ENCODE peak calls at places on chromosomes 11 and 22, in seven cellular contexts. I is Peyer's patch, Z is esophagus muscularis mucosa, Y is upper lobe of right lung, S is pancreas, T is endothelial cell, F is lower leg skin. C is an unnamed sample.
A peak's percentile ranks its signal among the peaks of the same experiment; 100 is the strongest.

GRCh38 chr22:28171135-28171534 is 252.1 kb upstream of the PITPNB start:
- DNase-seq in Z (no peak), Y (no peak), T (no peak), I (no peak), S (no peak), F (no peak), C (no peak)

GRCh38 chr11:41175304-41175972 is 284.0 kb downstream of the LRRC4C start:
- DNase-seq in Z (no peak), Y (no peak), T (no peak), S (no peak), F (no peak), I (no peak), C (no peak)

GRCh38 chr11:24082241-24082640 is 414.6 kb upstream of the LUZP2 start:
- DNase-seq in Z (no peak), Y (no peak), F (no peak), S (no peak), I (no peak), T (no peak), C (no peak)

GRCh38 chr11:2099523-2100316 is 39.5 kb downstream of the IGF2 start:
- DNase-seq in Y (peak; percentile 82), I (peak; percentile 59), Z (no peak), F (peak; percentile 52), T (no peak), S (peak; percentile 49), C (peak; percentile 94)

GRCh38 chr11:28296426-28296825 is 188.2 kb downstream of the METTL15 start:
- DNase-seq in Z (no peak), F (no peak), Y (no peak), S (no peak), T (no peak), I (no peak), C (no peak)

GRCh38 chr11:114439229-114440120 is at the start of gene REXO2:
- DNase-seq in Y (peak; percentile 98), T (peak; percentile 90), S (peak; percentile 93), Z (peak; percentile 98), I (peak; percentile 98), F (peak; percentile 96), C (peak; percentile 97)

GRCh38 chr22:38724926-38725571 is 19.3 kb downstream of the GTPBP1 start:
- DNase-seq in I (no peak), S (no peak), Z (no peak), F (no peak), T (peak; percentile 45), Y (no peak), C (no peak)

GRCh38 chr22:45891471-45891995 is 85.4 kb downstream of the WNT7B start:
- DNase-seq in T (no peak), Y (peak; percentile 57), F (no peak), S (no peak), I (no peak), Z (no peak), C (peak; percentile 90)

GRCh38 chr22:45503071-45503815 is 560 bp downstream of the FBLN1 start:
- DNase-seq in Z (no peak), Y (no peak), F (no peak), T (peak; percentile 15), I (no peak), S (no peak), C (peak; percentile 59)

GRCh38 chr11:3916962-3917361 is 61.5 kb downstream of the STIM1 start:
- DNase-seq in F (peak; percentile 51), Z (no peak), I (no peak), Y (no peak), S (no peak), T (no peak), C (no peak)

GRCh38 chr11:62601364-62602140 is at the start of gene MTA2:
- DNase-seq in Y (peak; percentile 99), F (peak; percentile 97), Z (peak; percentile 99), S (peak; percentile 98), T (peak; percentile 100), I (peak; percentile 99), C (peak; percentile 99)

GRCh38 chr11:34905666-34906065 is 10.5 kb downstream of the APIP start:
- DNase-seq in I (no peak), S (no peak), T (no peak), F (no peak), Y (no peak), Z (no peak), C (no peak)

GRCh38 chr11:16959528-16960100 is 54.6 kb downstream of the PLEKHA7 start:
- DNase-seq in F (no peak), Z (no peak), I (no peak), Y (no peak), S (no peak), T (no peak), C (no peak)

GRCh38 chr11:123429851-123430735 is at the start of gene GRAMD1B:
- DNase-seq in F (no peak), T (peak; percentile 86), S (no peak), Z (no peak), Y (peak; percentile 77), I (peak; percentile 83), C (peak; percentile 92)

GRCh38 chr11:94897330-94897768 is 76.0 kb downstream of the CWC15 start:
- DNase-seq in T (peak; percentile 42), S (peak; percentile 21), Y (no peak), F (peak; percentile 45), I (peak; percentile 70), Z (peak; percentile 93), C (no peak)

GRCh38 chr11:96466607-96467006 is 76.8 kb downstream of the JRKL start:
- DNase-seq in I (no peak), T (no peak), S (no peak), F (no peak), Y (no peak), Z (no peak), C (no peak)

GRCh38 chr11:110425751-110426545 is 3.8 kb upstream of the FDX1 start:
- DNase-seq in Z (no peak), Y (no peak), T (no peak), S (no peak), F (no peak), I (no peak), C (no peak)

DNA sequence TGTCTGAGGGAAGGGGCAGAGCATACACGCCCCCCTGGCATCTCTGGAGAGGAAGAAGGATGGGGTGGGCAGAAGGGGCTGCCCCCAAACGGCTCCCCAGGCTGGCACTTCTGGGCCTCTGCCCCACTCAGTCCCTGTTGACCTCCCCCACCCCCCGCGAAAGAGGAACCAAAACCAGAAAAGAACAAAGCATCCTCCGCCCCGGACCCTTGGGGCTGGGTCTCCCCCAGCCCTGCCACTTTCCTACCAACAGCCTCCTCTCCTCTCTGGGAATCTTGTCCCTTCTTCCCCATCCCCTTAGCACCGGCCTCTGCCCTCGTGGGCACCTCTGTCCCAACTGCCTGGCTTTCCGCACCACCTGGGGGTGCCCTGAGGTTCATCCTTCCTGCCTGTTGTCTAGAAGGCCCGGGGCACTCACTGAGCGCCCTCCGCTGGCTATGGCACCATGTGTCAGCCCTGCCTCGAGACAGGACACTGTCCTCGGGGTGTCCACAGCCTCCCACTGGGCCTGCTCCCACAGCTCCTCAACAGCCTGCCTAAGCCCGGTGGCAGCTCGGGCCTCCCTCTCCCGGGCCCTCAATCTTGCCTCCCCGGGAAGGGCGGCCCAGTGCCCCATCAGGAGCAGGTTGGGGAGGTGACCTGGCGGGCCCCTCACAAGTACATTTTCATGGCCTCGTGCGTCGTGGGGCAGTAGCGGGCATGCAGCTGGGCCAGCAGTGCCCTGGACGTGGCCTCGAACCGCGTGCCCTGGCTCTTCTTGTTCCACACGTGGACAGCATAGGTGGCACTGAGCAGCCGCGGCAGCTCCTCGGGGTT is 28.2 kb downstream of the A4GALT start:
- DNase-seq in S (no peak), Z (no peak), F (no peak), Y (no peak), I (peak; percentile 68), T (no peak), C (no peak)
- TF ChIP-seq CTCF in S (no peak), Z (no peak), F (no peak), Y (no peak), I (no peak), T (no peak), C (peak; percentile 17)

GRCh38 chr22:31730344-31730711 is 19.6 kb downstream of the PRR14L start:
- DNase-seq in T (no peak), I (peak; percentile 19), Z (no peak), S (no peak), F (no peak), Y (no peak), C (no peak)
- TF ChIP-seq CTCF in T (peak; percentile 13), I (no peak), Z (no peak), S (no peak), F (no peak), Y (no peak), C (peak; percentile 40)

DNA sequence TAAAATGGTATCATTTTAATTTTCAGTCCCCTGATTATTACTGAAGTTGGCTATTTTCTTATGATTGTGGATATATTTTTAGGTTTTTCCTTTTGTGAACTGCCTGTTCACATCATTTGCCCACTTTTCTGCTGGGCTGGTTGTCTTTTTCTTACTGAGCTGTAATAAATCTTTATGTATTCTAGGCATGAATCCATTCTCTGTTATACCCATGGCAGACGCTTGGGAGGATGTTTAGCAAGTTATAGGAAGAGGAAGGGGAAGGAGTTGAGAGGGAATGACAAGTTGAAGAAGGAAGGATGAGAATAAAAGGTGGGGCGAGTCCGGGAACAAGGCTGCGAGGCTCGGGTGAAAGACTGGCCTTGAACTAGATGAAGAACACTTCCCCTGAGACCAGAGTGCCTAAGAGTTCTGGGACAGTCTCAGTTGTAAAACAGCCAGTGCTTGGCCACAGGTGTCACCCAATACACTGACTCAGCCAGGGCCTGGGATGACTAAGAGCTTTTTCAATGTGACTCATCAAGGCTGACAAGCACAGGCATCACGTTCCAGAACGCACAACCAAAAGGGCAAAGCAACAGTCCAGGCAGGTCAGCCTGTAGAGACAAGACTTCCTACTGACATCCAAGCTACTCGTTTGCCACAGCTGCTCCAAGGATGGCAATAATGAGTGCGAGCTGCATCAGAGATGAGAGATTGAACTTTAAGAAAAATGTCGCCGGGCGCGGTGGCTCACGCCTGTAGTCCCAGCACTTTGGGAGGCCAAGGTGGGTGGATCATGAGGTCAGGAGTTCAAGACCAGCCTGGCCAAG is 35.2 kb downstream of the LRFN4 start:
- DNase-seq in S (peak; percentile 51), I (peak; percentile 84), Y (no peak), T (no peak), Z (no peak), F (peak; percentile 38), C (no peak)
- TF ChIP-seq CTCF in S (no peak), I (no peak), Y (no peak), T (no peak), Z (no peak), F (no peak), C (peak; percentile 24)

GRCh38 chr22:24109649-24110048 is 71.6 kb upstream of the SUSD2 start:
- DNase-seq in F (no peak), I (no peak), Y (no peak), Z (no peak), T (no peak), S (no peak), C (no peak)

GRCh38 chr22:24106385-24107381 is 74.6 kb upstream of the SUSD2 start:
- DNase-seq in Z (no peak), Y (no peak), F (no peak), S (no peak), T (no peak), I (peak; percentile 67), C (no peak)

GRCh38 chr22:24105661-24106060 is 75.6 kb upstream of the SUSD2 start:
- DNase-seq in S (no peak), Y (no peak), F (no peak), Z (no peak), I (no peak), T (no peak), C (no peak)

GRCh38 chr22:24107668-24108067 is 73.6 kb upstream of the SUSD2 start:
- DNase-seq in Z (peak; percentile 97), S (peak; percentile 36), F (peak; percentile 88), Y (no peak), T (no peak), I (peak; percentile 81), C (no peak)

DNA sequence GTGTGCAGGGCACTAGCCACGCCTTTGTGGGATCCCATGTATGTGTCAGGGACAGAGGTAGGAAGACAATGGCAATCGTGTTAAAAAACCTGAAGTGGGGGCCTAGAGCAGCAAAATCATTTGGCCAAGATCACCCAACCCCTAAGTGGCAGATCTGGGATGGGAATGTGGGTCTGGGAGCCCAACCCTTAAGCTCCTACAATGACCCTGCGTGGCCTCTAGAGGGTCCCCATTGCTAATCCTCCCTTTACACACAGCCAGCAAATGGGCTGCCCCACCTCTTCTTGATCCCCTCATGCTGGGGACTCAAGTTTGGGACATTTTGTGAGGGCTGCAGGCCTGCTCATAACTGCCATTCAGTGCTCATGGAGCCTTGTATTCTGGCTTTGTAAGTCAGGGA is 73.2 kb upstream of the SUSD2 start:
- DNase-seq in F (no peak), T (no peak), Z (no peak), Y (no peak), S (no peak), I (no peak), C (no peak)
- TF ChIP-seq CTCF in F (no peak), T (no peak), Z (no peak), Y (no peak), S (no peak), I (no peak), C (no peak)

C was measured in chondrocyte.